ENCODE peak calls at places on chromosomes 12 and 14, in six cellular contexts. K is HT-29, N is GM18507, F is neural crest cell, E is GM10248, S is heart left ventricle. Y is an unnamed sample.

GRCh38 chr12:79250955-79251354 is 386.4 kb downstream of the SYT1 start:
- DNase-seq in K (no peak), N (no peak), F (no peak), E (no peak), S (no peak), Y (no peak)

GRCh38 chr12:105047303-105047702 is 37.0 kb downstream of the ALDH1L2 start:
- DNase-seq in K (no peak), N (no peak), F (no peak), E (no peak), S (no peak), Y (no peak)

GRCh38 chr12:130992448-130992847 is 38.7 kb downstream of the ADGRD1 start:
- DNase-seq in K (no peak), N (no peak), F (no peak), E (no peak), S (no peak), Y (no peak)

GRCh38 chr12:65968889-65969509 is 144.7 kb downstream of the HMGA2 start:
- DNase-seq in K (no peak), N (no peak), F (no peak), E (no peak), S (no peak), Y (no peak)

GRCh38 chr12:115755061-115755751 is 522.3 kb downstream of the MED13L start:
- DNase-seq in K (no peak), N (no peak), F (no peak), E (no peak), S (no peak), Y (no peak)

GRCh38 chr14:55572578-55572977 is 7.4 kb upstream of the KTN1 start:
- DNase-seq in K (no peak), N (no peak), F (no peak), E (no peak), S (peak), Y (no peak)

GRCh38 chr14:69260979-69261605 is 1.1 kb downstream of the GALNT16 start:
- DNase-seq in K (no peak), N (peak), F (peak), E (peak), S (peak), Y (no peak)

GRCh38 chr14:55411426-55412389 is at the start of gene ATG14:
- DNase-seq in K (peak), N (peak), F (peak), E (peak), S (peak), Y (peak)

GRCh38 chr14:104244221-104245011 is 106.0 kb downstream of the KIF26A start:
- DNase-seq in K (no peak), N (no peak), F (no peak), E (no peak), S (peak), Y (peak)

GRCh38 chr12:13223176-13223806 is 26.8 kb downstream of the EMP1 start:
- DNase-seq in K (no peak), N (no peak), F (no peak), E (no peak), S (no peak), Y (no peak)

GRCh38 chr12:62891805-62892549 is 43.0 kb downstream of the PPM1H start:
- DNase-seq in K (peak), N (no peak), F (no peak), E (no peak), S (no peak), Y (no peak)

GRCh38 chr12:103247531-103247930 is 248.2 kb downstream of the C12orf42 start:
- DNase-seq in K (no peak), N (no peak), F (no peak), E (no peak), S (no peak), Y (no peak)

GRCh38 chr12:51846911-51847829 is 1.3 kb downstream of the FIGNL2 start:
- DNase-seq in K (no peak), N (no peak), F (peak), E (no peak), S (peak), Y (no peak)

GRCh38 chr12:68331500-68331868 is 678 bp downstream of the MDM1 start:
- DNase-seq in K (no peak), N (no peak), F (no peak), E (no peak), S (no peak), Y (no peak)

GRCh38 chr12:81377771-81378170 is 299.9 kb downstream of the ACSS3 start:
- DNase-seq in K (no peak), N (no peak), F (no peak), E (no peak), S (no peak), Y (no peak)

GRCh38 chr12:28611115-28611435 is 420.8 kb downstream of the CCDC91 start:
- DNase-seq in K (peak), N (no peak), F (no peak), E (no peak), S (no peak), Y (no peak)

GRCh38 chr14:71703477-71703876 is 228.8 kb upstream of the RGS6 start:
- DNase-seq in K (no peak), N (no peak), F (no peak), E (no peak), S (no peak), Y (no peak)

GRCh38 chr12:100384549-100384916 is 27.7 kb downstream of the SLC17A8 start:
- DNase-seq in K (no peak), N (no peak), F (no peak), E (no peak), S (no peak), Y (no peak)

GRCh38 chr12:128178971-128179370 is 88.0 kb upstream of the TMEM132C start:
- DNase-seq in K (no peak), N (no peak), F (no peak), E (no peak), S (no peak), Y (no peak)

GRCh38 chr12:76757694-76758093 is 6.2 kb upstream of the ZDHHC17 start:
- DNase-seq in K (no peak), N (no peak), F (no peak), E (no peak), S (no peak), Y (no peak)

GRCh38 chr12:52924764-52925716 is 20.2 kb upstream of the KRT8 start:
- DNase-seq in K (peak), N (no peak), F (no peak), E (no peak), S (no peak), Y (no peak)

GRCh38 chr14:55803506-55804197 is 223.6 kb downstream of the KTN1 start:
- DNase-seq in K (peak), N (no peak), F (no peak), E (no peak), S (no peak), Y (no peak)

GRCh38 chr12:115626210-115626609 is 651.3 kb downstream of the MED13L start:
- DNase-seq in K (no peak), N (no peak), F (no peak), E (no peak), S (no peak), Y (no peak)

GRCh38 chr14:103679351-103679750 is 35.9 kb downstream of the XRCC3 start:
- DNase-seq in K (peak), N (peak), F (no peak), E (peak), S (no peak), Y (peak)

GRCh38 chr12:47124451-47124850 is 44.7 kb upstream of the AMIGO2 start:
- DNase-seq in K (no peak), N (no peak), F (no peak), E (no peak), S (no peak), Y (no peak)

GRCh38 chr12:75658826-75659823 is 147.7 kb upstream of the KRR1 start:
- DNase-seq in K (peak), N (no peak), F (no peak), E (no peak), S (no peak), Y (no peak)

GRCh38 chr12:18414671-18415070 is 153.4 kb downstream of the PIK3C2G start:
- DNase-seq in K (no peak), N (no peak), F (no peak), E (no peak), S (no peak), Y (no peak)

GRCh38 chr14:38108681-38109080 is 99.0 kb upstream of the SSTR1 start:
- DNase-seq in K (no peak), N (no peak), F (no peak), E (no peak), S (no peak), Y (no peak)

GRCh38 chr12:109259545-109259895 is 49.6 kb downstream of the FOXN4 start:
- DNase-seq in K (no peak), N (no peak), F (no peak), E (no peak), S (no peak), Y (no peak)

GRCh38 chr12:6330192-6330591 is 11.7 kb downstream of the TNFRSF1A start:
- DNase-seq in K (no peak), N (no peak), F (no peak), E (no peak), S (no peak), Y (peak)

GRCh38 chr12:104166465-104166864 is 28.5 kb upstream of the NFYB start:
- DNase-seq in K (no peak), N (no peak), F (no peak), E (no peak), S (peak), Y (no peak)

GRCh38 chr14:104023325-104024055 is 62.0 kb upstream of the ASPG start:
- DNase-seq in K (no peak), N (no peak), F (no peak), E (no peak), S (no peak), Y (no peak)

GRCh38 chr12:122028165-122028591 is 6.5 kb downstream of the BCL7A start:
- DNase-seq in K (no peak), N (no peak), F (no peak), E (no peak), S (no peak), Y (no peak)

GRCh38 chr14:105312973-105313372 is 1.6 kb upstream of the PACS2 start:
- DNase-seq in K (no peak), N (no peak), F (no peak), E (no peak), S (no peak), Y (no peak)

Y was measured in B cell.